ENCODE peak calls at places on chromosomes 2 and 18, in four cellular contexts. W is kidney tubule cell; T is activated CD8-positive, alpha-beta T cell treated with anti-CD3 and anti-CD28 coated beads, Interleukin-2, amount 10 ng/mL, durations not matched to agents 7 days and 5 days; Y is T follicular helper cell. E is an unnamed sample.

GRCh38 chr18:25503567-25504081 is 151.7 kb upstream of the ZNF521 start:
- DNase-seq in W (peak; percentile 55), T (no peak), Y (no peak), E (no peak)

GRCh38 chr2:165016772-165017411 is 61.6 kb upstream of the SLC38A11 start:
- DNase-seq in W (peak; percentile 78), T (peak; percentile 37), Y (no peak), E (no peak)

GRCh38 chr2:204505946-204506345 is 39.3 kb upstream of the PARD3B start:
- DNase-seq in W (peak; percentile 82), T (no peak), Y (no peak), E (no peak)

GRCh38 chr2:203450571-203450970 is 84.5 kb downstream of the RAPH1 start:
- DNase-seq in W (no peak), T (no peak), Y (no peak), E (no peak)

GRCh38 chr2:172435608-172435911 is 8.2 kb downstream of the ITGA6 start:
- DNase-seq in W (no peak), T (no peak), Y (no peak), E (no peak)

GRCh38 chr2:12918841-12919445 is 202.2 kb downstream of the TRIB2 start:
- DNase-seq in W (no peak), T (no peak), Y (no peak), E (no peak)

GRCh38 chr2:234518986-234519642 is 22.2 kb upstream of the ARL4C start:
- DNase-seq in W (no peak), T (no peak), Y (no peak), E (no peak)

GRCh38 chr18:5173216-5173615 is 23.8 kb downstream of the AKAIN1 start:
- DNase-seq in W (no peak), T (no peak), Y (no peak), E (no peak)

GRCh38 chr2:20612835-20613341 is 38.0 kb downstream of the HS1BP3 start:
- DNase-seq in W (no peak), T (no peak), Y (no peak), E (no peak)

GRCh38 chr2:108554530-108554929 is 20.3 kb downstream of the LIMS1 start:
- DNase-seq in W (no peak), T (no peak), Y (no peak), E (no peak)

GRCh38 chr2:111697560-111697959 is 186.4 kb downstream of the ANAPC1 start:
- DNase-seq in W (no peak), T (no peak), Y (no peak), E (no peak)

GRCh38 chr2:70509565-70509964 is 44.1 kb downstream of the TGFA start:
- DNase-seq in W (peak; percentile 9), T (no peak), Y (no peak), E (no peak)

GRCh38 chr2:134736167-134736885 is 17.5 kb upstream of the TMEM163 start:
- DNase-seq in W (peak; percentile 89), T (no peak), Y (no peak), E (no peak)

GRCh38 chr18:55100817-55101457 is 141.7 kb upstream of the CCDC68 start:
- DNase-seq in W (peak; percentile 89), T (no peak), Y (no peak), E (no peak)

GRCh38 chr2:68770271-68771111 is 35.9 kb downstream of the ARHGAP25 start:
- DNase-seq in W (no peak), T (no peak), Y (no peak), E (peak; percentile 35)

GRCh38 chr2:140876015-140876414 is 1254.8 kb downstream of the LRP1B start:
- DNase-seq in W (no peak), T (no peak), Y (no peak), E (no peak)

GRCh38 chr2:8551622-8552074 is 130.2 kb upstream of the ID2 start:
- DNase-seq in W (no peak), T (no peak), Y (no peak), E (no peak)

GRCh38 chr2:138942466-138942865 is 162.3 kb upstream of the NXPH2 start:
- DNase-seq in W (no peak), T (no peak), Y (no peak), E (no peak)

GRCh38 chr2:32947076-32947483 is 327 bp downstream of the LTBP1 start:
- DNase-seq in W (peak; percentile 19), T (no peak), Y (no peak), E (no peak)

GRCh38 chr2:85760371-85760770 is 6.6 kb downstream of the ATOH8 start:
- DNase-seq in W (no peak), T (no peak), Y (no peak), E (no peak)

GRCh38 chr18:55477537-55478300 is 110.3 kb downstream of the TCF4 start:
- DNase-seq in W (peak; percentile 63), T (peak; percentile 47), Y (no peak), E (peak; percentile 1)

GRCh38 chr2:103959174-103960125 is 894.5 kb upstream of the POU3F3 start:
- DNase-seq in W (peak; percentile 63), T (no peak), Y (no peak), E (no peak)

GRCh38 chr2:17416891-17417391 is 101.3 kb downstream of the RAD51AP2 start:
- DNase-seq in W (peak; percentile 94), T (no peak), Y (no peak), E (no peak)

GRCh38 chr2:64325852-64326577 is 127.9 kb upstream of the LGALSL start:
- DNase-seq in W (peak; percentile 1), T (peak; percentile 80), Y (no peak), E (peak; percentile 67)

GRCh38 chr2:127094509-127095366 is 12.2 kb downstream of the BIN1 start:
- DNase-seq in W (peak; percentile 61), T (no peak), Y (no peak), E (no peak)

GRCh38 chr18:22691988-22692710 is 241.0 kb upstream of the RBBP8 start:
- DNase-seq in W (no peak), T (no peak), Y (no peak), E (no peak)

GRCh38 chr2:31227711-31228125 is 6.2 kb upstream of the EHD3 start:
- DNase-seq in W (no peak), T (no peak), Y (no peak), E (no peak)

GRCh38 chr2:72028351-72028995 is 119.2 kb downstream of the CYP26B1 start:
- DNase-seq in W (no peak), T (no peak), Y (no peak), E (no peak)

GRCh38 chr2:241064008-241064801 is 37.9 kb downstream of the MTERF4 start:
- DNase-seq in W (peak; percentile 55), T (peak; percentile 43), Y (peak; percentile 21), E (peak; percentile 32)

GRCh38 chr18:47254341-47254939 is 3.0 kb upstream of the SKOR2 start:
- DNase-seq in W (peak; percentile 38), T (peak; percentile 65), Y (no peak), E (no peak)

GRCh38 chr2:10909050-10909995 is 2.4 kb upstream of the KCNF1 start:
- DNase-seq in W (no peak), T (no peak), Y (no peak), E (peak; percentile 9)

GRCh38 chr2:157302492-157303099 is 23.0 kb downstream of the ERMN start:
- DNase-seq in W (peak; percentile 61), T (peak; percentile 53), Y (peak; percentile 6), E (peak; percentile 49)

GRCh38 chr2:131035826-131036231 is 57.4 kb downstream of the FAM168B start:
- DNase-seq in W (no peak), T (peak; percentile 19), Y (no peak), E (no peak)

GRCh38 chr2:101981484-101981883 is 10.3 kb upstream of the IL1R2 start:
- DNase-seq in W (no peak), T (peak; percentile 65), Y (no peak), E (no peak)

GRCh38 chr18:63979409-63979908 is 9.6 kb downstream of the SERPINB8 start:
- DNase-seq in W (peak; percentile 71), T (peak; percentile 56), Y (peak; percentile 11), E (peak; percentile 26)